ENCODE peak calls at places on chromosomes 16 and 17, in five cellular contexts. I is activated gamma-delta T cell treated with Interleukin-2 at 50 U/mL for 16 hours; V is small intestine; P is PC-9; T is activated CD8-positive, alpha-beta T cell treated with anti-CD3 and anti-CD28 coated beads for 36 hours. D is an unnamed sample.

GRCh38 chr17:6543079-6544010 is 13.0 kb downstream of the PITPNM3 start:
- DNase-seq in P (no peak), I (no peak), T (no peak), V (no peak), D (no peak)

GRCh38 chr17:59848778-59849177 is 44.0 kb downstream of the TUBD1 start:
- DNase-seq in V (peak), P (peak), I (no peak), T (peak), D (peak)

GRCh38 chr16:53053967-53054669 is 673 bp upstream of the CHD9 start:
- DNase-seq in P (no peak), T (peak), V (peak), I (no peak), D (peak)

GRCh38 chr17:75270218-75270965 is 639 bp downstream of the MIF4GD start:
- DNase-seq in V (peak), I (peak), P (peak), T (peak), D (peak)

GRCh38 chr17:77419547-77420475 is 279.0 kb downstream of the SEC14L1 start:
- DNase-seq in P (peak), V (no peak), T (peak), I (no peak), D (no peak)

GRCh38 chr17:74842146-74842598 is 17.5 kb downstream of the GRIN2C start:
- DNase-seq in V (no peak), I (no peak), P (no peak), T (no peak), D (no peak)

GRCh38 chr17:41971721-41972523 is 5.3 kb downstream of the CNP start:
- DNase-seq in I (no peak), P (no peak), V (no peak), T (no peak), D (no peak)

GRCh38 chr16:14284930-14285541 is 213.9 kb downstream of the MRTFB start:
- DNase-seq in I (peak), P (peak), T (peak), V (peak), D (peak)

GRCh38 chr17:75386430-75386829 is 19.0 kb downstream of the GRB2 start:
- DNase-seq in P (no peak), I (no peak), V (no peak), T (no peak), D (no peak)

D was measured in hepatocyte.